ENCODE peak calls at places on chromosomes 2 and 18, in four cellular contexts. Z is PC-3, U is dorsolateral prefrontal cortex, H is esophagus squamous epithelium. R is an unnamed sample.

GRCh38 chr18:54233228-54233625 is 8.8 kb upstream of the MBD2 start:
- DNase-seq in Z (no peak), U (no peak), H (no peak), R (no peak)

GRCh38 chr2:153871231-153872221 is at the start of gene GALNT13:
- DNase-seq in Z (peak; percentile 45), U (peak; percentile 90), H (no peak), R (no peak)

GRCh38 chr18:53509886-53510285 is 714.6 kb downstream of the MBD2 start:
- DNase-seq in Z (no peak), U (no peak), H (no peak), R (no peak)

GRCh38 chr18:23069481-23069880 is 65.8 kb upstream of the CABLES1 start:
- DNase-seq in Z (no peak), U (no peak), H (no peak), R (peak; percentile 36)

GRCh38 chr2:128624956-128625355 is 306.3 kb upstream of the HS6ST1 start:
- DNase-seq in Z (no peak), U (peak; percentile 30), H (no peak), R (no peak)

GRCh38 chr2:19358242-19359020 is at the start of gene OSR1:
- DNase-seq in Z (peak; percentile 71), U (no peak), H (no peak), R (no peak)

GRCh38 chr18:38497281-38497680 is 931.7 kb upstream of the CELF4 start:
- DNase-seq in Z (no peak), U (no peak), H (no peak), R (no peak)

GRCh38 chr2:170928036-170928823 is 823 bp upstream of the GORASP2 start:
- DNase-seq in Z (no peak), U (no peak), H (no peak), R (no peak)

GRCh38 chr2:56130463-56131070 is 53.2 kb upstream of the CCDC85A start:
- DNase-seq in Z (peak; percentile 68), U (no peak), H (no peak), R (no peak)

GRCh38 chr2:170310876-170311502 is 133.0 kb downstream of the MYO3B start:
- DNase-seq in Z (peak; percentile 42), U (no peak), H (no peak), R (no peak)

GRCh38 chr2:122101319-122101718 is 345.9 kb downstream of the TSN start:
- DNase-seq in Z (peak; percentile 16), U (no peak), H (no peak), R (no peak)

GRCh38 chr2:38653715-38654494 is 12.0 kb upstream of the GALM start:
- DNase-seq in Z (no peak), U (no peak), H (no peak), R (no peak)

GRCh38 chr18:48904847-48905394 is 45.8 kb downstream of the SMAD7 start:
- DNase-seq in Z (no peak), U (no peak), H (no peak), R (no peak)

GRCh38 chr2:129936334-129936934 is 43.0 kb upstream of the RAB6C start:
- DNase-seq in Z (no peak), U (no peak), H (no peak), R (no peak)
- TF ChIP-seq CTCF in Z (no peak), U (no peak), H (no peak), R (peak; percentile 38)

DNA sequence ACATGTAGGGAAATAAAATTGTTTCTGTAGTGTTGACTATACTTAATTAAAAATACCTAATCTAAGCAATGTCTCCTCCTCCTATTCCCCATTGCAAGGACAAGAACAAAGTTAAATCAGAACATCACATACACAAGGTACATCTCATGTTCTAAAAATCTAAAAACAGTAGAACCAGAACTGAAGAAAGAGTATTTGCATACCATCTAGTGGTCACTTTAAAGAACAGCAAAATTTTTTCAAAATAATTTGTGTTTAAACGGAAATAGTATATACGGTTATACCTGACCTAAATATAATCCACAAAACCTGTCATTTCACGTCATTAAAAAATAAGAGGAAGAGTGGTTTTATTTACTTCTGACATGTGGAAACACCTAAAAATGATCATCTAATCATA is 294.3 kb upstream of the KCNH7 start:
- DNase-seq in Z (peak; percentile 43), U (no peak), H (no peak), R (no peak)
- TF ChIP-seq CTCF in Z (peak; percentile 70), U (peak; percentile 68), H (no peak), R (no peak)

GRCh38 chr2:42041377-42042127 is 6.3 kb upstream of the PKDCC start:
- DNase-seq in Z (no peak), U (no peak), H (no peak), R (no peak)
- TF ChIP-seq CTCF in Z (no peak), U (no peak), H (no peak), R (no peak)

DNA sequence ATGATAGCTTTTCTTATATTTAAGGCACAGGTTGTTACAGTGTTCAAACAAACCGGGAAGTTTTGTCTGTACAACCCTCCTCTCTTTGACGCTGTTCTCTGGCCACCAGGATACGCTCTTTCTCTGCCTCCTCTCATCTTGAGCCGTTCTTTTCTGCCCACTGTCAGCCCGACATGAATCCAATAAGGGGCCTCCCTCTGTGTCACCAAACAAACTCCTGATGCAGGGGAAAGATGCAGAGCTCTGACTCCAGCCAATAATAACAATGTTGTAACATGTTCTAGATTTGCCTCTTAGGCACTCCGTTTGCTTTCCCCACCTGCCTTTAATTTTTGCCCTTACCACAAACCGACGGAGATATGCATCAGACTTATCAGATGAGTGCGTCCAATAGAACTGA is 449.3 kb downstream of the SLC4A3 start:
- DNase-seq in Z (peak; percentile 11), U (no peak), H (no peak), R (no peak)
- TF ChIP-seq CTCF in Z (peak; percentile 38), U (no peak), H (no peak), R (no peak)

GRCh38 chr2:235494716-235495372 is 1.0 kb downstream of the AGAP1 start:
- DNase-seq in Z (peak; percentile 31), U (peak; percentile 53), H (no peak), R (no peak)
- TF ChIP-seq CTCF in Z (no peak), U (no peak), H (no peak), R (no peak)

GRCh38 chr2:86223682-86224560 is 24.7 kb downstream of the MRPL35 start:
- DNase-seq in Z (no peak), U (no peak), H (no peak), R (no peak)

GRCh38 chr2:86226069-86226468 is 26.8 kb downstream of the MRPL35 start:
- DNase-seq in Z (no peak), U (no peak), H (no peak), R (no peak)

GRCh38 chr2:86224645-86225355 is 25.5 kb downstream of the MRPL35 start:
- DNase-seq in Z (no peak), U (no peak), H (no peak), R (no peak)

GRCh38 chr2:86226780-86227520 is 27.7 kb downstream of the MRPL35 start:
- DNase-seq in Z (no peak), U (no peak), H (no peak), R (no peak)

GRCh38 chr2:86225581-86225980 is 26.3 kb downstream of the MRPL35 start:
- DNase-seq in Z (no peak), U (peak; percentile 73), H (no peak), R (no peak)
- TF ChIP-seq CTCF in Z (no peak), U (no peak), H (no peak), R (no peak)

R was measured in natural killer cell.